ENCODE peak calls at places on chromosomes 12 and 14, in five cellular contexts. L, I, B, N and D are unnamed samples.

GRCh38 chr12:105748806-105749600 is 389.8 kb downstream of the NUAK1 start:
- DNase-seq in L (peak), I (no peak), B (no peak), N (no peak), D (no peak)

GRCh38 chr12:30754383-30754749 is 385 bp downstream of the CAPRIN2 start:
- DNase-seq in L (no peak), I (no peak), B (peak), N (no peak), D (no peak)

GRCh38 chr14:39102265-39102968 is 618 bp downstream of the SEC23A start:
- DNase-seq in L (no peak), I (peak), B (peak), N (no peak), D (no peak)

GRCh38 chr14:52741865-52742264 is 11.9 kb downstream of the STYX start:
- DNase-seq in L (no peak), I (no peak), B (no peak), N (no peak), D (no peak)

GRCh38 chr14:32009636-32010560 is 67.2 kb upstream of the ARHGAP5 start:
- DNase-seq in L (no peak), I (no peak), B (no peak), N (no peak), D (no peak)

GRCh38 chr14:96077983-96078686 is 39.0 kb downstream of the C14orf132 start:
- DNase-seq in L (no peak), I (no peak), B (no peak), N (no peak), D (no peak)

GRCh38 chr14:32073537-32074189 is 3.4 kb upstream of the ARHGAP5 start:
- DNase-seq in L (peak), I (peak), B (peak), N (no peak), D (peak)

GRCh38 chr12:131753757-131754156 is 42.9 kb downstream of the SFSWAP start:
- DNase-seq in L (no peak), I (no peak), B (no peak), N (no peak), D (no peak)

GRCh38 chr12:75177997-75178396 is 31.6 kb downstream of the KCNC2 start:
- DNase-seq in L (no peak), I (no peak), B (peak), N (no peak), D (peak)

GRCh38 chr14:37252434-37252833 is 54.7 kb downstream of the MIPOL1 start:
- DNase-seq in L (no peak), I (no peak), B (no peak), N (no peak), D (no peak)

GRCh38 chr12:1391722-1392121 is 202.7 kb downstream of the FBXL14 start:
- DNase-seq in L (no peak), I (no peak), B (no peak), N (no peak), D (no peak)

GRCh38 chr12:85572956-85573355 is 263.3 kb downstream of the RASSF9 start:
- DNase-seq in L (no peak), I (no peak), B (no peak), N (no peak), D (no peak)

GRCh38 chr14:96584199-96584906 is 82.2 kb downstream of the PAPOLA start:
- DNase-seq in L (no peak), I (peak), B (peak), N (no peak), D (no peak)

GRCh38 chr14:72704507-72704906 is 189.4 kb downstream of the DPF3 start:
- DNase-seq in L (no peak), I (no peak), B (no peak), N (no peak), D (no peak)

GRCh38 chr14:96631621-96632362 is 129.6 kb downstream of the PAPOLA start:
- DNase-seq in L (no peak), I (no peak), B (no peak), N (no peak), D (no peak)

GRCh38 chr12:131636940-131637750 is 73.7 kb upstream of the SFSWAP start:
- DNase-seq in L (no peak), I (no peak), B (no peak), N (peak), D (no peak)

GRCh38 chr14:58620011-58620410 is 17.8 kb upstream of the DACT1 start:
- DNase-seq in L (no peak), I (no peak), B (no peak), N (no peak), D (no peak)

GRCh38 chr12:29519585-29520182 is 22.2 kb upstream of the OVCH1 start:
- DNase-seq in L (peak), I (no peak), B (peak), N (no peak), D (no peak)

GRCh38 chr12:19306366-19306765 is 132.9 kb upstream of the AEBP2 start:
- DNase-seq in L (no peak), I (no peak), B (no peak), N (no peak), D (no peak)

GRCh38 chr12:62948123-62948522 is 13.2 kb upstream of the PPM1H start:
- DNase-seq in L (no peak), I (no peak), B (no peak), N (no peak), D (no peak)

GRCh38 chr12:44930972-44931600 is 55.0 kb upstream of the NELL2 start:
- DNase-seq in L (no peak), I (no peak), B (peak), N (no peak), D (peak)

GRCh38 chr12:86530996-86531655 is 274.9 kb upstream of the MGAT4C start:
- DNase-seq in L (no peak), I (no peak), B (no peak), N (no peak), D (no peak)

GRCh38 chr14:34741840-34742239 is 27.4 kb upstream of the CFL2 start:
- DNase-seq in L (no peak), I (no peak), B (no peak), N (no peak), D (no peak)

GRCh38 chr12:59096246-59096645 is 175.9 kb upstream of the LRIG3 start:
- DNase-seq in L (no peak), I (no peak), B (no peak), N (no peak), D (no peak)

GRCh38 chr12:130993759-130994670 is 40.3 kb downstream of the ADGRD1 start:
- DNase-seq in L (no peak), I (no peak), B (peak), N (no peak), D (no peak)

GRCh38 chr12:109729837-109730200 is 16.2 kb downstream of the FAM222A start:
- DNase-seq in L (no peak), I (no peak), B (no peak), N (no peak), D (no peak)

GRCh38 chr12:62767946-62768345 is 167.0 kb downstream of the PPM1H start:
- DNase-seq in L (no peak), I (no peak), B (no peak), N (no peak), D (no peak)

GRCh38 chr14:35044939-35045797 is 904 bp upstream of the FAM177A1 start:
- DNase-seq in L (no peak), I (no peak), B (no peak), N (no peak), D (no peak)

DNA sequence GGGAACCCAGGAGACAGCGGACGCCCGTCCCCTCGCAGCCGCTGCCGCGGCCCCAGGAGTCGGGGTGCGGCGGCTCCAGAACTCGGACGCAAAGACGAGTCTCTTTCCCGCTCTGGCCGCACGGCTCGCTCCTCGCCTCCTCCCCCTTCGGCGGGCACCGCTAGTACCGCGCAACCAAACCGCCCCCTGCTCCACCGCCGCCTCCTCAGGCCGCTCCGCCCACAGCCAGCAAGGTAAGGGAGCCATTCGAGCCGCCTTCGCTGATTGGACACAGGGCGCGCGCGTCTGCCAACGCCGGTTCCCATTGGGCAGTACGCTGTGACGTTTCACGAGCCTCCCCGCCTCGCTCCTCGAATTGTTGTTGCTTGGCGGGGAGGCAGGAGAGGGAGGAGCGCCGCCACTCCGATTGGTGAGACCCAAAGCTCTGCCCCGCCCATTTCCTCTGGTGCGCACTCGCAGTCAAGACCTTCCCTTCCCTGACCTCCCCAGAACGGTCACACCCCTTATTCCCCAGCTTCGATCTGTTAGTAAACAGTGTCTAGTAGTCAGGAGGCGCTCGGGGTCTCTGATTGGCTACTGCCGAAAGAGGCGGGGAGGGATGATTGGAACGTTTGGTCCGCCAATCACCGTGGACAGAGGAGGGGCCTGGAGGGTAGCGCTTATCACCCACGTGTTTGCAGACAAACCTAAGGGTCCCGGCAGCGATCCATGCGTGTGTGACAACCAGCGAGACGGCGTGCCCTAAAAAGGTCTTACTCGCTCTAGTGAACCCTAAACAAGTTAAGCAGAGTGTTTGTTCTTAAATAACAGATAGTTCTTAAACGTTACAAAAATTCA is at the start of gene RPS6KA5:
- DNase-seq in L (peak), I (peak), B (peak), N (peak), D (peak)
- TF ChIP-seq POLR2A in L (peak), I (peak), B (peak), N (no peak), D (peak)

GRCh38 chr14:101467181-101467926 is 93.9 kb upstream of the DIO3 start:
- DNase-seq in L (no peak), I (no peak), B (no peak), N (no peak), D (no peak)

GRCh38 chr14:101470266-101470665 is 91.0 kb upstream of the DIO3 start:
- DNase-seq in L (peak), I (no peak), B (no peak), N (no peak), D (no peak)

GRCh38 chr14:101471723-101472517 is 89.4 kb upstream of the DIO3 start:
- DNase-seq in L (peak), I (no peak), B (no peak), N (no peak), D (no peak)

GRCh38 chr14:101472518-101472849 is 88.8 kb upstream of the DIO3 start:
- DNase-seq in L (no peak), I (no peak), B (no peak), N (no peak), D (no peak)

GRCh38 chr14:101469382-101470251 is 91.7 kb upstream of the DIO3 start:
- DNase-seq in L (no peak), I (no peak), B (no peak), N (no peak), D (no peak)
- TF ChIP-seq POLR2A in L (no peak), I (no peak), B (no peak), N (no peak), D (no peak)

GRCh38 chr12:11651377-11651776 is 1.9 kb downstream of the ETV6 start:
- DNase-seq in L (no peak), I (no peak), B (no peak), N (no peak), D (no peak)

GRCh38 chr12:11650279-11650696 is 814 bp downstream of the ETV6 start:
- DNase-seq in L (peak), I (peak), B (no peak), N (no peak), D (no peak)

GRCh38 chr12:11648514-11649412 is 711 bp upstream of the ETV6 start:
- DNase-seq in L (peak), I (peak), B (peak), N (peak), D (peak)

GRCh38 chr12:11650697-11651281 is 1.3 kb downstream of the ETV6 start:
- DNase-seq in L (no peak), I (peak), B (peak), N (no peak), D (no peak)

GRCh38 chr12:11649413-11650278 is at the start of gene ETV6:
- DNase-seq in L (peak), I (peak), B (peak), N (peak), D (peak)
- TF ChIP-seq POLR2A in L (peak), I (no peak), B (no peak), N (no peak), D (no peak)

GRCh38 chr12:56017181-56017580 is 3.7 kb upstream of the IKZF4 start:
- DNase-seq in L (no peak), I (no peak), B (no peak), N (no peak), D (no peak)

GRCh38 chr12:56021882-56022497 is 1.1 kb downstream of the IKZF4 start:
- DNase-seq in L (no peak), I (no peak), B (no peak), N (no peak), D (no peak)

DNA sequence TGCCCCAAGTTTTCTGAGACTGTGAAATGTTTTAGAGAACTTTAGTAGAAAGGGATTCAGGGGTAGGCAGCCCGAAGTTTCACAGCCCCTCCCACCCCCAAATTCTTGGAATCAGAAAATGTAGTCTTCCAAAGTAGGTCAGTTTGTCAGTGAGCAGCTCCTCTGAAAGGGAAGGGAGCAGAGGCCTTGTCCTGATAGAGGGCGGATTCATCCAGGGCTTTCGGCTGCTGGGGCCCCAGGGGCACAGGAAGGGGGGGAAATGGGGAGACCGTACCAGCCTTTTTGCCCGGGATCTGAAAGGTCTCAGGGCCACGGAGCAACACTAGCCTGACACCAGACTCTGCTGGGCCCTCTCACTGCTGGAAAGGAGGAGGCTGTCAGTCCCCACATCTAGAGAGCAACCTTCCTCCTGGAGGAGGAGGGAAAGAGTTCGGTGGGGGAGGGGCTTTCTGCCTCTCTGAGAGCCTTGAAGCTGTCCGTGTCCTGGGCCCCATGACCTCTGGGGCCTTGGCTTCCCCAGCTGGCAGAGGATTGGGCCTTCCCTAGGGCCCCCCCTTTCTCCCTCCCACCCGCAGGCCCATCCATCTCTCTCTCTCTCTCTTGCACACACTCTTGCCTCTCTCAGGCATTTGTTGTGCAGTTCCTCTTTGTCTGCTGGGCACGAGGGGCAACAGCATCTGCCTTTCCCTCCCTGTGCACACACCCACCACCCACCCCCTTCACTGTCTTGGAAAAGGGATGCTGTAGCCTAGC is at the start of gene IKZF4:
- DNase-seq in L (peak), I (peak), B (no peak), N (no peak), D (no peak)
- TF ChIP-seq POLR2A in L (peak), I (no peak), B (no peak), N (no peak), D (no peak)

GRCh38 chr12:49367381-49368239 is at the start of gene SPATS2:
- DNase-seq in L (peak), I (peak), B (no peak), N (peak), D (no peak)
- TF ChIP-seq POLR2A in L (peak), I (no peak), B (peak), N (no peak), D (peak)